ENCODE peak calls at places on chromosomes 16 and 17, in eight cellular contexts. Q is fibroblast of mammary gland, F is AG09309, X is cardiac fibroblast, Y is Panc1, I is epithelial cell of esophagus, C is psoas muscle, D is RWPE1. R is an unnamed sample.

GRCh38 chr17:65801513-65801912 is 240.1 kb upstream of the AXIN2 start:
- DNase-seq in Q (no peak), Y (no peak), I (no peak), X (no peak), F (no peak), D (no peak), C (no peak), R (no peak)

GRCh38 chr17:79393358-79394038 is 217.4 kb downstream of the RBFOX3 start:
- DNase-seq in F (no peak), I (peak; percentile 62), C (peak; percentile 89), Q (peak; percentile 54), Y (no peak), D (peak; percentile 66), X (peak; percentile 75), R (peak; percentile 52)

GRCh38 chr16:75026892-75027391 is 28.1 kb downstream of the ZNRF1 start:
- DNase-seq in Y (no peak), C (no peak), D (no peak), Q (no peak), X (peak; percentile 46), I (no peak), F (no peak), R (no peak)

GRCh38 chr16:48153689-48154265 is 2.0 kb downstream of the ABCC12 start:
- DNase-seq in C (no peak), D (no peak), I (no peak), Q (no peak), F (no peak), X (no peak), Y (no peak), R (no peak)

GRCh38 chr17:66739553-66739952 is 95.4 kb upstream of the CACNG5 start:
- DNase-seq in C (no peak), D (no peak), Q (no peak), I (no peak), X (no peak), F (no peak), Y (no peak), R (no peak)

GRCh38 chr17:6305613-6306360 is 129.1 kb downstream of the AIPL1 start:
- DNase-seq in X (no peak), I (no peak), C (no peak), Y (no peak), Q (no peak), D (no peak), F (no peak), R (no peak)

GRCh38 chr16:77539336-77539735 is 104.5 kb upstream of the ADAMTS18 start:
- DNase-seq in I (no peak), C (no peak), X (no peak), D (no peak), Q (no peak), F (no peak), Y (no peak), R (no peak)

GRCh38 chr16:27526169-27526568 is 23.5 kb downstream of the GTF3C1 start:
- DNase-seq in F (no peak), X (peak; percentile 30), I (no peak), Q (no peak), C (peak; percentile 80), D (no peak), Y (no peak), R (no peak)

DNA sequence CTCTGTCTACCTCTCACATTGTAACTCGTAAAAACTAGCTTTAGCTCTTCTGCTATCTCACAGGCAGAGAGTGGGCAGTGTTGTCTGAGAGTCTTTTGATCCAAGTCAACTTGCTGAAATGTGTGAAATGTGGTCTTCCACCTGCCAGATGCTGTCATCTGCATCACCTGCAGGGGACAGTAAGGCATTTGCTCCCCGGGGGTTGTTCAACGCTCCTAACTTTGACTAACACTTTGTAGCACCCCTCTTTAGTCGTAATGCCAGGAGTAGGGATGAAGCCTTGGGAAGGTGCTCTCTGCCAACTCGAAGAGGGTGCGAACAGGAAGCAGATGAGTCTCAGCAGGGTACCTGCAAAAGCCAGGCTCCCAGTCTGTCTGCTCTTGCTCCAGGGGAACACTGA is 36.1 kb downstream of the SNX11 start:
- DNase-seq in D (no peak), I (no peak), X (no peak), C (no peak), Y (no peak), F (no peak), Q (no peak), R (no peak)
- TF ChIP-seq CTCF in D (no peak), I (no peak), X (no peak), C (no peak), Y (no peak), F (no peak), Q (no peak), R (no peak)

GRCh38 chr17:16975266-16975651 is 3.3 kb upstream of the TNFRSF13B start:
- DNase-seq in Q (no peak), I (no peak), C (no peak), D (no peak), Y (no peak), X (no peak), F (no peak), R (no peak)

GRCh38 chr17:16977932-16978331 is 6.0 kb upstream of the TNFRSF13B start:
- DNase-seq in D (no peak), Q (no peak), X (no peak), F (no peak), Y (no peak), I (peak; percentile 13), C (no peak), R (peak; percentile 43)

GRCh38 chr17:16976686-16977550 is 5.0 kb upstream of the TNFRSF13B start:
- DNase-seq in X (no peak), D (no peak), I (no peak), Y (no peak), Q (no peak), C (no peak), F (no peak), R (no peak)

GRCh38 chr17:16974569-16975265 is 2.8 kb upstream of the TNFRSF13B start:
- DNase-seq in D (no peak), Q (no peak), Y (no peak), I (peak; percentile 34), X (no peak), C (no peak), F (no peak), R (no peak)

GRCh38 chr17:16975744-16976625 is 4.1 kb upstream of the TNFRSF13B start:
- DNase-seq in X (no peak), I (no peak), Y (no peak), C (no peak), F (no peak), D (no peak), Q (no peak), R (no peak)
- TF ChIP-seq CTCF in X (no peak), I (no peak), Y (no peak), C (no peak), F (no peak), D (no peak), Q (no peak), R (no peak)

GRCh38 chr16:49352923-49353322 is 20.7 kb upstream of the C16orf78 start:
- DNase-seq in Y (no peak), I (no peak), D (no peak), C (no peak), F (no peak), X (peak; percentile 2), Q (peak; percentile 9), R (no peak)
- TF ChIP-seq CTCF in Y (peak; percentile 40), I (no peak), D (no peak), C (no peak), F (peak; percentile 38), X (peak; percentile 21), Q (peak; percentile 22), R (peak; percentile 41)

GRCh38 chr16:56532714-56533113 is 12.9 kb upstream of the BBS2 start:
- DNase-seq in Q (no peak), Y (no peak), I (peak; percentile 27), D (peak; percentile 33), F (no peak), C (no peak), X (no peak), R (no peak)
- TF ChIP-seq CTCF in Q (no peak), Y (no peak), I (no peak), D (no peak), F (no peak), C (no peak), X (no peak), R (peak; percentile 16)

GRCh38 chr17:32813021-32813420 is 63.9 kb downstream of the MYO1D start:
- DNase-seq in D (peak; percentile 22), X (peak; percentile 16), Q (peak; percentile 84), I (peak; percentile 80), F (peak; percentile 80), Y (no peak), C (no peak), R (peak; percentile 64)
- TF ChIP-seq CTCF in D (no peak), X (peak; percentile 9), Q (peak; percentile 11), I (no peak), F (peak; percentile 26), Y (no peak), C (no peak), R (no peak)

GRCh38 chr17:2042355-2042929 is 620 bp downstream of the OVCA2 start:
- DNase-seq in X (peak; percentile 64), Q (peak; percentile 41), F (no peak), Y (no peak), D (no peak), C (no peak), I (no peak), R (no peak)
- TF ChIP-seq CTCF in X (peak; percentile 40), Q (peak; percentile 31), F (peak; percentile 53), Y (no peak), D (no peak), C (no peak), I (peak; percentile 30), R (no peak)

GRCh38 chr16:82481455-82481854 is 145.3 kb upstream of the CDH13 start:
- DNase-seq in F (no peak), D (no peak), Q (peak; percentile 9), Y (no peak), I (peak; percentile 19), C (no peak), X (no peak), R (no peak)
- TF ChIP-seq CTCF in F (no peak), D (no peak), Q (no peak), Y (no peak), I (no peak), C (no peak), X (no peak), R (no peak)